ENCODE peak calls at places on chromosomes 6 and 20, in six cellular contexts. W is BE2C, Y is ovary, J is vagina, K is left ventricle myocardium inferior, S is pancreas. R is an unnamed sample. For H3K27me3, the result is how much of the 10 kb centered on the place peaks cover.

GRCh38 chr6:41000248-41000647 is 38.8 kb downstream of the UNC5CL start:
- DNase-seq in Y (no peak), K (no peak), W (no peak), J (peak), S (no peak), R (no peak)

GRCh38 chr6:146028250-146028789 is 542 bp upstream of the GRM1 start:
- DNase-seq in J (no peak), W (peak), S (peak), K (peak), Y (peak), R (no peak)

GRCh38 chr20:13412806-13413445 is 191.9 kb downstream of the ISM1 start:
- DNase-seq in K (no peak), W (no peak), S (no peak), J (no peak), Y (no peak), R (no peak)

GRCh38 chr20:5526516-5526915 is 209.8 kb upstream of the PROKR2 start:
- DNase-seq in Y (no peak), S (no peak), J (no peak), K (no peak), W (no peak), R (no peak)

GRCh38 chr6:13278991-13279390 is 49.3 kb downstream of the TBC1D7 start:
- DNase-seq in Y (no peak), W (no peak), S (no peak), J (no peak), K (no peak), R (peak)

GRCh38 chr6:36444470-36444869 is 1.7 kb downstream of the KCTD20 start:
- DNase-seq in S (no peak), J (no peak), Y (no peak), W (no peak), K (no peak), R (no peak)

GRCh38 chr6:156963712-156964700 is 186.8 kb downstream of the ARID1B start:
- DNase-seq in K (no peak), Y (no peak), S (no peak), J (no peak), W (no peak), R (no peak)

GRCh38 chr20:7505835-7506221 is 434.4 kb downstream of the HAO1 start:
- DNase-seq in Y (no peak), K (no peak), S (no peak), W (no peak), J (no peak), R (no peak)

GRCh38 chr6:119445666-119446622 is 96.4 kb upstream of the MAN1A1 start:
- DNase-seq in W (no peak), Y (no peak), K (no peak), S (no peak), J (no peak), R (no peak)

GRCh38 chr6:112037783-112038216 is 16.1 kb upstream of the CCN6 start:
- DNase-seq in K (peak), W (no peak), Y (no peak), J (peak), S (no peak), R (peak)

GRCh38 chr6:154474636-154475428 is 35.7 kb downstream of the CNKSR3 start:
- DNase-seq in W (no peak), Y (no peak), K (no peak), S (no peak), J (no peak), R (peak)

GRCh38 chr6:122956376-122956775 is 39.7 kb upstream of the CLVS2 start:
- DNase-seq in J (no peak), S (no peak), W (no peak), K (no peak), Y (no peak), R (no peak)

GRCh38 chr6:134176283-134176975 is 124.0 kb upstream of the SLC2A12 start:
- DNase-seq in J (peak), K (peak), W (peak), Y (peak), S (peak), R (no peak)

GRCh38 chr20:22716824-22717351 is 132.5 kb upstream of the FOXA2 start:
- DNase-seq in J (no peak), Y (no peak), K (no peak), S (no peak), W (no peak), R (no peak)

GRCh38 chr6:1622220-1622841 is 12.6 kb downstream of the FOXC1 start:
- DNase-seq in J (no peak), K (no peak), W (no peak), S (no peak), Y (no peak), R (no peak)

GRCh38 chr6:72525821-72526550 is 95.9 kb upstream of the KCNQ5 start:
- DNase-seq in J (no peak), Y (no peak), S (no peak), W (no peak), K (no peak), R (no peak)

GRCh38 chr6:159806021-159806458 is 6.0 kb downstream of the PNLDC1 start:
- DNase-seq in S (no peak), J (no peak), W (no peak), K (no peak), Y (no peak), R (no peak)

GRCh38 chr6:84522135-84522535 is 242.3 kb downstream of the TBX18 start:
- DNase-seq in W (no peak), Y (no peak), S (no peak), J (no peak), K (no peak), R (peak)

GRCh38 chr6:121143476-121143875 is 190.8 kb downstream of the TBC1D32 start:
- DNase-seq in S (no peak), J (no peak), K (no peak), Y (no peak), W (no peak), R (no peak)

GRCh38 chr20:61644387-61645076 is 392.5 kb downstream of the CDH4 start:
- DNase-seq in Y (peak), S (no peak), K (no peak), W (no peak), J (no peak), R (no peak)

GRCh38 chr6:42368156-42368555 is 83.6 kb downstream of the TRERF1 start:
- DNase-seq in S (no peak), J (no peak), W (no peak), K (no peak), Y (no peak), R (no peak)

GRCh38 chr6:113530769-113531168 is 326.4 kb upstream of the MARCKS start:
- DNase-seq in S (no peak), J (no peak), K (no peak), W (no peak), Y (no peak), R (no peak)

GRCh38 chr6:90495216-90495817 is 91.6 kb downstream of the MAP3K7 start:
- DNase-seq in Y (no peak), S (no peak), J (no peak), K (no peak), W (no peak), R (no peak)

GRCh38 chr6:90496191-90496590 is 90.7 kb downstream of the MAP3K7 start:
- DNase-seq in J (no peak), K (no peak), Y (no peak), W (no peak), S (no peak), R (no peak)

GRCh38 chr6:90500458-90500857 is 86.4 kb downstream of the MAP3K7 start:
- DNase-seq in S (no peak), Y (no peak), K (no peak), W (no peak), J (no peak), R (no peak)

GRCh38 chr6:90496617-90497016 is 90.3 kb downstream of the MAP3K7 start:
- DNase-seq in J (no peak), Y (no peak), K (no peak), W (no peak), S (no peak), R (no peak)

GRCh38 chr6:90497411-90497810 is 89.5 kb downstream of the MAP3K7 start:
- DNase-seq in J (no peak), K (no peak), W (no peak), S (no peak), Y (no peak), R (no peak)
- TF ChIP-seq CTCF in J (no peak), K (peak), W (no peak), S (no peak), Y (no peak), R (peak)

DNA sequence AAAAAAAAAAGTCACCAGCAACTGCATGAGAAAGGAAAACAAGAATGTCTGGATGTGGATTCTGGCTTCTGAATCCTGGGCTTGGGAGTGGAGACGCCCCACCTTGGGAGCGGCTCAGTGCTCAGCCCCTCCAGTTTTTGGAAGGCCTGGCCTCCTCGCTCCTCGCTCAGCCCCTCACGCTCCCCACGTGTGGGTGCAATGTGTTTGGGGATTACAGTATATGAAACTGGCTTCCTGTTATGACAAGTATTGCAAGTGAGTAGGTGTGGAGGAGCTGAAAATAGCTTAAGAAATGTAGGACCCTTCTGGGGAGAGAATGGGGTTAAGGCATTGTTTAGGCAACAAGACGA is 67.0 kb downstream of the ADTRP start:
- DNase-seq in S (no peak), K (no peak), J (no peak), Y (no peak), W (no peak), R (no peak)
- H3K27me3 ChIP-seq in S (under half), K (under half), J (under half), Y (under half), W (under half), R (under half)

DNA sequence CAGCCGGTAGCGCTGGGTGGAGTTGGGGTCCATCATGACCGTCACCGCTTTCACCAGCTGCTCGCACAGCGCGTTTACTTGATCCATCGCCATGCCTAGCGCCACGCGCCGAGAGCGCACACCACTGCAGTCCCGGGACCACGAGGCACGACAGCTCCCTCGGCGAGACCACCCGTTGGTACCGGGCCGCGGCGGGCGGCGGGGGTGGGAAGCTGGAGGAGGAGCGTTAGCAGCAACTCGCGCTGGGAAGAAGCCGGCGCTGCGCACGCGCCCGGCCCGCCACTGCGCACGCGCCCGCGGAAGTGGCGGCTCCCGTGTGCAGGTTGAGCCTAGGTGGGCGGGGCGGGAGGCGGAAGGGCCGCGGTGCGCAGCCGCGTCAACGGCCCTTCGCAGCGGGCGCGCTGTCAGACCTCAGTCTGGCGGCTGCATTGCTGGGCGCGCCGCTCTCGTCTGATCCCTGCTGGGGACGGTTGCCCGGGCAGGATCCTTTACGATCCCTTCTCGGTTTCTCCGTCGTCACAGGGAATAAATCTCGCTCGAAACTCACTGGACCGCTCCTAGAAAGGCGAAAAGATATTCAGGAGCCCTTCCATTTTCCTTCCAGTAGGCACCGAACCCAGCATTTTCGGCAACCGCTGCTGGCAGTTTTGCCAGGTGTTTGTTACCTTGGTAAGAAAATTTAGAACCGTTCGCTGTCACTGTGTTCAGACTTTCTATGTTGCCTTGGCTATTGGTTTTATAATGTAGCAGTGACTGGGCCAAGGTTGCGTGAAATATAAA is at the start of the genes POLH and XPO5:
- DNase-seq in S (peak), W (peak), Y (peak), K (peak), J (peak), R (peak)
- TF ChIP-seq CTCF in S (no peak), W (peak), Y (no peak), K (peak), J (no peak), R (peak)

DNA sequence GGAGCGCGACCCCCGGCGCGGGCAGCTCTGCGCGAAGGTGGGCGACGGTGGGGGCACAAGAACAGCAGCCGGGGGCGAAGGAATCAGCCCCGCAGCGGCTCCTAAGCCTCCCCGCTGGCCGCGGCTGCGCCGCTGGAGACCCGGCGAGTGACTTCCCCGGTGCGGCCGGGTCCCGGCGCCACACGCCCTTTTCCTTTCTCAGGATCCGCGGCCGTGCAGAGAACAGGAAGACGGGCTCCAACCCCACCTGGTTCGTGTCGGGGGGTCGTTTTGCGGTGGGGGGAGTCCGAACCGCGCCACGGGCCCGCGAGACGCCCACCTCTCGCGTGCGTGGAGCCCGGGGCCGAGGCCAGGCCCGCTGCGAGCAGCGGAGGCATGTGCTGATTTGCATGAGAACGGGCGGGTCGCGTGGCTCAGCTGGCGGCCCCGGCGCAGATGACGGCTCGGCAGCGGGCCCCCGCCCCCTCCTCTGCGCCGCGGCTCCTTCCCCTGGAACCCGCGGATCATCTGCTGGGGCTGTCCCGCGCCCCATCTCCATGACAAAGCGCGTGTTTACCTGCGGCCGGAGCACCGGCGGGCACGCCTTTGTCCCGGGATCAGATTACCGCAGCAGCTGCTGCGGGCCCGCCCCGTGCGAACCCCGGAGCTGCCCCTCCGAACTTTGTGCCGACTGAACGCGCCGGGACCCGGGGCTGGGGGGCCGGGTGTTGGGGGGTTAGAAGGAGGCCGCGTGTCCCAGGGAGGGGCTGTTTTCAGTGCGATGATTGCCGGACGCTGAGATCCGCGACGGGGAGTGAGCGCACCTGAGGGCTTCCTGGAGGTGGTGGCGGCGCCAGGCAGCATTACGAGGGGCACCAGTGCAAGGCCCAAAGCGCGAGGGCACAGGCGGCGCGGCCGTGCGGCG is 4.9 kb upstream of the DLL1 start:
- DNase-seq in S (no peak), W (no peak), Y (no peak), K (no peak), J (no peak), R (no peak)
- H3K27me3 ChIP-seq in S (under half), W (half or more), Y (under half), K (half or more), J (under half), R (under half)

DNA sequence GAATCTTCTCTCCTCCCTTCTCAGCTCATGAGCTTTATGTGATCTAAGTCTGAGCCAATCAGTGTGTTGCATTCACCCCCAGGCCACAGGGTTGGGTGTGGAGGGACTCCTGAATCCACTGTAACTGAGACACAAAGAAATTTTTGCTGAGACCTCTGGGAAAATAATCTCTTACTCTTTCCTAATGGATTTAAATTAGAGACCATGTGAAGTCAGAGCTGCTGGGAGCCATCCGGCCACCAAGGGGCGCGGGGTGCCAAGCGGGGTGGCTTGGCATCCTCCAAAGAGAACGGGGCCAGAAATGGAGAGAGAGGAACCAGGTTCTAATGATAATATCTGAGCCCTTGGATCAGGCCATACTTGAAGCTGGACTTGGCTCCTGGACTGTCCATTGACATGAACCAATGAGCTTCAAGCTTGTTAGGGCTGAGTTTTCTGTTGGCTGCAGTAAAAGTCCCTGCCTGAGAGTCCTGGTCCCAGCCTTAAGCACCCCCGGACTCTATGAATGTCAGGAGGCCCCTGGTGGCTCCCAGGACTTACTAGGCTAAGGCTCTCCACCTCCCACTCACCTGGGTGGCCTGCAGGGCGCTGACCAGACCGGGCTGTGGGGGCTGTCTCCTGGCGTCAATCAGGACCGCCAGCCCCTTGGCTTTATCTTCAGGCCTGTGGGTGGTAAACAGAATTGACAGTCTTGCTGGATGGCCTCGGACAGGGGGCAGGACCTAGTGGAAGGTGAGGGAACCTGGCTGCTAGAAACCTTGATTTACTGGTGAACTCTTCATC is 32.8 kb downstream of the KIAA1755 start:
- DNase-seq in S (no peak), W (no peak), K (no peak), J (no peak), Y (no peak), R (no peak)
- TF ChIP-seq CTCF in S (no peak), W (no peak), K (no peak), J (no peak), Y (no peak), R (peak)

DNA sequence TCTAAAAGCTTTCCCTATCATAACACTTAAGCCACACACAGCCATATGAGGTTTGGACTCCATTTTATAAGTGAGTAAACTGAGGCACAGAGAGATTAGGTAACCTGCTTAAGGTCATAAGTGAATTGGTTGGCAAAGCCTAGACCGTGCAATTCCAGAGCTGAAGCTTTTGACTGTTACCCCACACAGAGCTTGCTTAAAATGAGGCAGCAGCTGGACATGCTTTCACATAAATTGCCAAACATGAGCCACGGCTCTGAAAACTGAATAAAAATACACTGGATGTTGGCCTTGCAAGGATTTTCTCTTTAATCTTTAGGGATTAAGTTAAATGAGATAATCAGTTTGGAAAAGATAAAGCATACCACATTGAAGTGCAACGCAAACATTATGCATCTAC is 2.5 kb downstream of the RIPOR2 start:
- DNase-seq in S (no peak), K (no peak), W (no peak), Y (no peak), J (no peak), R (no peak)
- H3K27me3 ChIP-seq in S (under half), K (under half), W (under half), Y (under half), J (under half), R (under half)

DNA sequence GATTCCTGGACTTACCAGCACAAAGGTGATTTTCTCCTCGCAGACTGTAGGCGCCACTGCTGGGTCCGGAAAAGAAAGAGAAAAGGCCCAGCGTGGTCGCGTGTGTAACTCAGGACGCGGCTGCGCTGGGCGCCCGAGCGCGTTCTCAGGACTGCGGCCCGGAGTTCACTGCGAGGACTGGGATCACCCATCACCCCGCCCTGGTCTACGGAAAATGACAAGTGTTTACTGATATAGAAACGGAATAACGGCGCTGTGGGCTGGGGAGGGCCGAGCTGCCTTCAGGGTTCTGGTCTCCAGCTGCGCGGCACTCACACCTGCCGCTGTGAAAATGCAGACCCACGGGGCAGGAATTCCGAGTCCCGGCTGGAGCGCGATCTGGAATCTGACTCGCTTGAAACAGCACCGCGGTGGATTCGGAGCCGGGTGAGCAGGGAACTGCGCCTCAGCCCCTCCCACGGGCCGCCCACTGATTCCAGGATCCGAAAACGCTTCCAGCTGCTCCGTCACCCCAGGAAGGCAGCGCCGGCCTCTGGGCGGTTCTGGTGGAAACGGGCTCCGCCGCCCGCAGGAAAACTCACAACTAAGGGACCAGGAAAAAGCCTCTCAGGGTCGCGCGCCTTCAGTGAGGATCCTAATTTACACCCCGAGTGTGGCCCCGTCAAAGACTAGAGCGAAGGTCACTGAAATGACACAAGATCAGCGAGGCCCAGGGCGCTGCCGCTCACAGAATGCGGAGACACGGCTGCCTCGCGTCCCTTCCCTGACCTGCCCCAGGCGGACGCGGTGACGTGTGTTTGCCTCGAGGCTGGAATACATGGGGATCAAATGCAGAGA is 34.5 kb downstream of the HLA-A start:
- DNase-seq in S (peak), W (peak), J (no peak), Y (peak), K (peak), R (no peak)
- TF ChIP-seq CTCF in S (no peak), W (peak), J (no peak), Y (no peak), K (peak), R (peak)

GRCh38 chr6:29830409-29830808 is 2.8 kb downstream of the HLA-G start:
- DNase-seq in K (no peak), W (no peak), J (no peak), S (no peak), Y (no peak), R (no peak)
- H3K27me3 ChIP-seq in K (half or more), W (under half), J (under half), S (under half), Y (under half), R (under half)

R was measured in BJ.